ENCODE peak calls at places on chromosome 10, in four cellular contexts. H is stomach, O is aorta, Y is brain microvascular endothelial cell. E is an unnamed sample.

GRCh38 chr10:132541601-132542011 is 4.0 kb downstream of the INPP5A start:
- DNase-seq in O (no peak), Y (no peak), H (no peak), E (no peak)

GRCh38 chr10:35643151-35643975 is 1.3 kb upstream of the FZD8 start:
- DNase-seq in Y (peak), O (peak), H (peak), E (peak)

GRCh38 chr10:51528527-51528926 is 170.9 kb downstream of the CSTF2T start:
- DNase-seq in O (no peak), H (no peak), Y (no peak), E (no peak)

GRCh38 chr10:61847640-61848039 is 53.9 kb upstream of the ARID5B start:
- DNase-seq in Y (peak), H (no peak), O (no peak), E (no peak)

GRCh38 chr10:113226404-113226803 is 276.4 kb downstream of the TCF7L2 start:
- DNase-seq in O (no peak), H (no peak), Y (no peak), E (no peak)

GRCh38 chr10:117217196-117217761 is 20.0 kb downstream of the KCNK18 start:
- DNase-seq in H (no peak), O (no peak), Y (no peak), E (no peak)

GRCh38 chr10:77587424-77587806 is 50.2 kb downstream of the KCNMA1 start:
- DNase-seq in O (no peak), H (no peak), Y (no peak), E (no peak)

GRCh38 chr10:70940834-70941568 is 52.6 kb upstream of the PCBD1 start:
- DNase-seq in Y (peak), O (no peak), H (peak), E (no peak)

GRCh38 chr10:4134701-4135100 is 349.7 kb upstream of the KLF6 start:
- DNase-seq in Y (no peak), O (no peak), H (no peak), E (no peak)

GRCh38 chr10:78516741-78517140 is 483.1 kb downstream of the RPS24 start:
- DNase-seq in Y (no peak), H (no peak), O (no peak), E (peak)

GRCh38 chr10:60733189-60733815 is 45.0 kb upstream of the CDK1 start:
- DNase-seq in Y (no peak), O (peak), H (peak), E (no peak)
- H3K27ac ChIP-seq in Y (no peak), O (no peak), H (peak), E (peak)

GRCh38 chr10:32367793-32368453 is 21.0 kb upstream of the EPC1 start:
- DNase-seq in H (peak), Y (peak), O (peak), E (peak)
- H3K4me3 ChIP-seq in H (no peak), Y (no peak), O (no peak), E (no peak)

DNA sequence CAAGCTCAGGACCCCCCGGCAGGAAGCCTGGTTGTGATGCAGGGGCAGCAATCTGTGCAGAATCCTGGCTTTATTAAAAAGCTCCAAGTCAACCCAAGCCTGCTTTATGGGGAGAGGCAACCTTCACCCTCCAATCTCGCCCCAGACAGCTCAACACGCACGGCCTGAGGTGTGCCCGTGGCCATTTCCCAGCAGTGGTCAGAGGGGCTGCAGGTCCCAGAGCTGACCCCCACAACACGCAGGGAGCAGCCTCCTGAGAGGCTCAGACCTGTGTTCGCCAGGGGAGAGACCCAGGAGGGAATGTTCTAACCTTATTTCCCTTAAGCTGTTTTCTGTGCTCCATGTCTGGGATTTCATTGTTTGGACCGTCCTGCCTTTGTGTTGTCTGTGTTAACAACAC is 108.2 kb downstream of the CTBP2 start:
- DNase-seq in H (no peak), Y (no peak), O (no peak), E (no peak)
- H3K27ac ChIP-seq in H (no peak), Y (no peak), O (no peak), E (peak)

GRCh38 chr10:110868981-110869380 is 2.7 kb upstream of the PDCD4 start:
- DNase-seq in Y (no peak), O (no peak), H (no peak), E (no peak)

GRCh38 chr10:110872984-110873569 is 1.3 kb downstream of the PDCD4 start:
- DNase-seq in Y (no peak), H (no peak), O (no peak), E (no peak)

GRCh38 chr10:110871236-110872084 is at the start of gene PDCD4:
- DNase-seq in H (peak), Y (peak), O (peak), E (peak)

GRCh38 chr10:110872145-110872983 is 636 bp downstream of the PDCD4 start:
- DNase-seq in O (peak), H (peak), Y (peak), E (peak)

GRCh38 chr10:110870823-110871235 is 899 bp upstream of the PDCD4 start:
- DNase-seq in H (no peak), O (no peak), Y (no peak), E (no peak)
- H3K4me3 ChIP-seq in H (peak), O (no peak), Y (no peak), E (peak)

GRCh38 chr10:121291376-121291775 is 306.9 kb downstream of the FGFR2 start:
- DNase-seq in H (no peak), Y (no peak), O (no peak), E (no peak)

GRCh38 chr10:121288011-121288410 is 310.2 kb downstream of the FGFR2 start:
- DNase-seq in O (no peak), H (no peak), Y (no peak), E (no peak)

GRCh38 chr10:121290674-121291073 is 307.6 kb downstream of the FGFR2 start:
- DNase-seq in Y (no peak), H (no peak), O (no peak), E (no peak)

GRCh38 chr10:121289800-121290199 is 308.4 kb downstream of the FGFR2 start:
- DNase-seq in O (no peak), Y (no peak), H (no peak), E (no peak)

DNA sequence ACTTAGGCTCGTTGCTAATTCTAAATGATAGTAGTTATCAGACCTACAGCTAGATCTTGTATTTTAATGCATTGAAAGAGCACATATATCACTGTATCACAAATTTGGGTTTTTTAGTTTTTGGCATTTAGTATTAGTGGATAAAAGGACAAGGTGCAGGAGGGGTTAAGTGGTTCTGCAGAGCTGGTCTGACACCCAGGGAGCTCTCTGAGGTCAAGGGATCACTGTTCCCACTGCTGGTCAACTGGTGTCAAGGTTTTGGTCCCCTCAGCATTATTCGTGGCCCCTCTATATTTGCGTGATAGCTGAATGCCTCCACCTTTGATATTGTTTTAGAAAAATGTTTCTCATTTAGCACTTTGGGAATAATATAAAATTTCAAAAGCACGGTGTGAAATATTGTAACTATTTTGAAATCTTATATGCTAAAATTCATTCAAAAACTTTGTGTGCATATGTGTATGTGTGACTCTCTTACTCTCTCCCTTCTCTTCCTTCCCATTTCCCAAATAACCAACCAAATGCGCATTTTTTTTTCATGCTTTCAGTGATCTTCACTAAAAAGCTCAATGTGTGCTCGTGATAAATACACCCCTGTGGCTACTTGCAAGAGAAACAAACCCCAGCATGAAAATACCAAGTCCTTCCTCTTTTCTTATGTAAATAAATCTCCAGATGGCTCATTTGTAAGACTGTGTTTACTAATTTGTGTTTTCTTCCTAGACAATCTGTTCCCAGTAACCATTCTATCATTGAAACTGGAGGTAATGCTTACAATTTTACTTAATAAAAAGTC is 309.2 kb downstream of the FGFR2 start:
- DNase-seq in H (no peak), O (no peak), Y (no peak), E (no peak)
- H3K27ac ChIP-seq in H (no peak), O (no peak), Y (no peak), E (no peak)

GRCh38 chr10:69362471-69362954 is 54.2 kb downstream of the TACR2 start:
- DNase-seq in O (peak), Y (peak), H (peak), E (no peak)
- H3K4me3 ChIP-seq in O (no peak), Y (no peak), H (no peak), E (no peak)

GRCh38 chr10:103725242-103725641 is 130.1 kb downstream of the SH3PXD2A start:
- DNase-seq in O (no peak), H (no peak), Y (no peak), E (no peak)

GRCh38 chr10:103729851-103730250 is 125.5 kb downstream of the SH3PXD2A start:
- DNase-seq in Y (no peak), O (no peak), H (no peak), E (no peak)

GRCh38 chr10:103727546-103727963 is 127.8 kb downstream of the SH3PXD2A start:
- DNase-seq in Y (no peak), H (no peak), O (no peak), E (no peak)

GRCh38 chr10:103724771-103725170 is 130.6 kb downstream of the SH3PXD2A start:
- DNase-seq in O (no peak), Y (no peak), H (no peak), E (no peak)

GRCh38 chr10:103727991-103728689 is 127.2 kb downstream of the SH3PXD2A start:
- DNase-seq in Y (no peak), O (no peak), H (no peak), E (no peak)
- H3K27ac ChIP-seq in Y (no peak), O (no peak), H (no peak), E (no peak)

DNA sequence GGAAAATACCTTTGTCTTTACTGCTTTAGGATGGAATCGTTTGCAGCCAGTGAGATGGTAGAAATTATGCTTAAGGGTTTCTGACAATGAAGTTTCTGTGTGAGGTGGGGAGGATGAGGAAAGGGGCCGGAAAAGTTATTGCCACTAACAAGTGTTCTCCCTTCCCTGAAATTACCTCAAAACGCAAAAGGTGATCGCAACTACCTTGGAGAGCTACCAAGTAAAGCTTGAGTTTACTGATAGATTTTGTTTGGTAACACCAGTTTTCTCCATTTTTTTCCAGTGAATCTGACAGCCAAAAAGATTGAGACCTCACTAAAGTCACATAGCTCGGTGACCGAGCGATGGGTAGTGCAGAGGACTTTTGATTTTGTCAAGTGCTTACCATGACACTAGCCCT is 1.5 kb downstream of the SUV39H2 start:
- DNase-seq in Y (no peak), H (no peak), O (no peak), E (no peak)
- H3K4me3 ChIP-seq in Y (peak), H (no peak), O (no peak), E (no peak)

GRCh38 chr10:122258136-122259074 is 12.7 kb upstream of the BTBD16 start:
- DNase-seq in Y (no peak), H (no peak), O (no peak), E (no peak)
- H3K27ac ChIP-seq in Y (no peak), H (no peak), O (no peak), E (no peak)